ENCODE peak calls at places on chromosomes 2 and 18, in nine cellular contexts. One of them, this sample, is unnamed.

GRCh38 chr2:23287250-23287704 is 97.7 kb upstream of the KLHL29 start:
- DNase-seq in CD8-positive, alpha-beta memory T cell: no peak
- DNase-seq in H9: no peak
- DNase-seq in tibial artery: no peak
- DNase-seq in heart right ventricle: no peak
- DNase-seq in brain microvascular endothelial cell: peak
- DNase-seq in CD4-positive, alpha-beta T cell: no peak
- DNase-seq in PC-3: no peak
- DNase-seq in heart left ventricle: no peak
- DNase-seq in this sample: no peak

GRCh38 chr2:71453404-71454220 is at the start of gene DYSF:
- DNase-seq in CD8-positive, alpha-beta memory T cell: no peak
- DNase-seq in H9: peak
- DNase-seq in tibial artery: peak
- DNase-seq in heart right ventricle: peak
- DNase-seq in brain microvascular endothelial cell: no peak
- DNase-seq in CD4-positive, alpha-beta T cell: no peak
- DNase-seq in PC-3: peak
- DNase-seq in heart left ventricle: peak
- DNase-seq in this sample: no peak

GRCh38 chr2:205771666-205772065 is 89.4 kb downstream of the NRP2 start:
- DNase-seq in CD8-positive, alpha-beta memory T cell: no peak
- DNase-seq in H9: no peak
- DNase-seq in tibial artery: no peak
- DNase-seq in heart right ventricle: no peak
- DNase-seq in brain microvascular endothelial cell: no peak
- DNase-seq in CD4-positive, alpha-beta T cell: no peak
- DNase-seq in PC-3: no peak
- DNase-seq in heart left ventricle: no peak
- DNase-seq in this sample: no peak

GRCh38 chr2:223050900-223051299 is 1.1 kb upstream of the KCNE4 start:
- DNase-seq in CD8-positive, alpha-beta memory T cell: no peak
- DNase-seq in H9: no peak
- DNase-seq in tibial artery: peak
- DNase-seq in heart right ventricle: no peak
- DNase-seq in brain microvascular endothelial cell: peak
- DNase-seq in CD4-positive, alpha-beta T cell: no peak
- DNase-seq in PC-3: no peak
- DNase-seq in heart left ventricle: no peak
- DNase-seq in this sample: no peak

GRCh38 chr2:46229134-46230063 is 67.8 kb upstream of the EPAS1 start:
- DNase-seq in CD8-positive, alpha-beta memory T cell: peak
- DNase-seq in H9: peak
- DNase-seq in tibial artery: no peak
- DNase-seq in heart right ventricle: no peak
- DNase-seq in brain microvascular endothelial cell: peak
- DNase-seq in CD4-positive, alpha-beta T cell: no peak
- DNase-seq in PC-3: peak
- DNase-seq in heart left ventricle: no peak
- DNase-seq in this sample: no peak

GRCh38 chr2:217182996-217183395 is 323.1 kb upstream of the TNP1 start:
- DNase-seq in CD8-positive, alpha-beta memory T cell: no peak
- DNase-seq in H9: no peak
- DNase-seq in tibial artery: no peak
- DNase-seq in heart right ventricle: no peak
- DNase-seq in brain microvascular endothelial cell: no peak
- DNase-seq in CD4-positive, alpha-beta T cell: no peak
- DNase-seq in PC-3: no peak
- DNase-seq in heart left ventricle: no peak
- DNase-seq in this sample: no peak

GRCh38 chr2:1628893-1629292 is 115.4 kb downstream of the PXDN start:
- DNase-seq in CD8-positive, alpha-beta memory T cell: no peak
- DNase-seq in H9: no peak
- DNase-seq in tibial artery: peak
- DNase-seq in heart right ventricle: no peak
- DNase-seq in brain microvascular endothelial cell: peak
- DNase-seq in CD4-positive, alpha-beta T cell: no peak
- DNase-seq in PC-3: peak
- DNase-seq in heart left ventricle: no peak
- DNase-seq in this sample: peak

GRCh38 chr2:9753276-9753600 is 90.0 kb upstream of the TAF1B start:
- DNase-seq in CD8-positive, alpha-beta memory T cell: peak
- DNase-seq in H9: no peak
- DNase-seq in tibial artery: no peak
- DNase-seq in heart right ventricle: no peak
- DNase-seq in brain microvascular endothelial cell: peak
- DNase-seq in CD4-positive, alpha-beta T cell: no peak
- DNase-seq in PC-3: peak
- DNase-seq in heart left ventricle: no peak
- DNase-seq in this sample: peak

GRCh38 chr2:225056330-225057073 is 14.2 kb upstream of the DOCK10 start:
- DNase-seq in CD8-positive, alpha-beta memory T cell: no peak
- DNase-seq in H9: no peak
- DNase-seq in tibial artery: no peak
- DNase-seq in heart right ventricle: no peak
- DNase-seq in brain microvascular endothelial cell: peak
- DNase-seq in CD4-positive, alpha-beta T cell: no peak
- DNase-seq in PC-3: peak
- DNase-seq in heart left ventricle: no peak
- DNase-seq in this sample: no peak

GRCh38 chr2:233597522-233597921 is 19.9 kb upstream of the UGT1A8 start:
- DNase-seq in CD8-positive, alpha-beta memory T cell: no peak
- DNase-seq in H9: no peak
- DNase-seq in tibial artery: no peak
- DNase-seq in heart right ventricle: no peak
- DNase-seq in brain microvascular endothelial cell: no peak
- DNase-seq in CD4-positive, alpha-beta T cell: no peak
- DNase-seq in PC-3: no peak
- DNase-seq in heart left ventricle: no peak
- DNase-seq in this sample: no peak
- H3K27ac ChIP-seq in CD8-positive, alpha-beta memory T cell: no peak
- H3K27ac ChIP-seq in H9: no peak
- H3K27ac ChIP-seq in tibial artery: no peak
- H3K27ac ChIP-seq in heart right ventricle: no peak
- H3K27ac ChIP-seq in brain microvascular endothelial cell: no peak
- H3K27ac ChIP-seq in CD4-positive, alpha-beta T cell: no peak
- H3K27ac ChIP-seq in PC-3: no peak
- H3K27ac ChIP-seq in heart left ventricle: no peak
- H3K27ac ChIP-seq in this sample: no peak

DNA sequence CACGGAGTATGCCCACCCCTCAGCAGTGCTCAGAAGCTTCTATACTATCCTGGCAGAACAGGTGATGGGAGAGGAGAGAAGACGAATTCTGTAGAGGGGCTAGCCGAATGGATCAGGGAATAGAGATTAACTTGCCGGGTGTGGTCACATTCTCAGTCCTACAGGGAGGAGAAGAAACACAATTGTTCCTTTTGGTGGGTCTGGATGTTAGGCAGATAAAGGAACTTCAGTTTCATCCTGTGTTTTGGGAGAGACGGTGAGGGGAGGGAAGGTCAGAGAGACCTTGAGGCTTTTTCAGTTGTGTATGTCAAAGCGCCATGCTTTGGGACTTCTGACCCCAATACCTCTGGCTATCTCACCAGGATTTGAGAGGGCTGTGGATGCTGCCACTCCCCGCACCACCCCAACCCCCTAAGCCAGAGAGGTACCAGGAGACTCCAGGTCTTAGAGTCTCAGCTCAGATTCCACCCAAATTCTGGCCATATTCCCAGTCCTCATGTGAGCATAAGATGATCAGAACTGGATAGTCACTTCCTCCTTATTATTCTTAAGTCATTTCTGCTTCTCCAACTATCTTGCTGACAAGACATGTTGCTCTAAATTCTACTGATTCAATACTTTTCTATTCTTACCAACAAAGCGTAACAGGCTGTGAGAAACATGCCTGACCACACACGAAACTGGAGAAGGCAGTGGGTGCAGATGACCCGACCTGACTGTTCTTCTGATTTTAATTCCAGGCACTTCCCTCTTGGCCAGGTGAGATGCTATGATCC is 2.2 kb upstream of the TMEM37 start:
- DNase-seq in CD8-positive, alpha-beta memory T cell: no peak
- DNase-seq in H9: peak
- DNase-seq in tibial artery: peak
- DNase-seq in heart right ventricle: no peak
- DNase-seq in brain microvascular endothelial cell: no peak
- DNase-seq in CD4-positive, alpha-beta T cell: no peak
- DNase-seq in PC-3: no peak
- DNase-seq in heart left ventricle: no peak
- DNase-seq in this sample: no peak
- H3K27ac ChIP-seq in CD8-positive, alpha-beta memory T cell: no peak
- H3K27ac ChIP-seq in H9: no peak
- H3K27ac ChIP-seq in tibial artery: no peak
- H3K27ac ChIP-seq in heart right ventricle: peak
- H3K27ac ChIP-seq in brain microvascular endothelial cell: no peak
- H3K27ac ChIP-seq in CD4-positive, alpha-beta T cell: no peak
- H3K27ac ChIP-seq in PC-3: no peak
- H3K27ac ChIP-seq in heart left ventricle: no peak
- H3K27ac ChIP-seq in this sample: peak

GRCh38 chr18:8402237-8402636 is 207.0 kb upstream of the RAB12 start:
- DNase-seq in CD8-positive, alpha-beta memory T cell: no peak
- DNase-seq in H9: no peak
- DNase-seq in tibial artery: no peak
- DNase-seq in heart right ventricle: no peak
- DNase-seq in brain microvascular endothelial cell: no peak
- DNase-seq in CD4-positive, alpha-beta T cell: no peak
- DNase-seq in PC-3: no peak
- DNase-seq in heart left ventricle: no peak
- DNase-seq in this sample: no peak
- H3K27ac ChIP-seq in CD8-positive, alpha-beta memory T cell: no peak
- H3K27ac ChIP-seq in H9: no peak
- H3K27ac ChIP-seq in tibial artery: no peak
- H3K27ac ChIP-seq in heart right ventricle: no peak
- H3K27ac ChIP-seq in brain microvascular endothelial cell: no peak
- H3K27ac ChIP-seq in CD4-positive, alpha-beta T cell: no peak
- H3K27ac ChIP-seq in PC-3: no peak
- H3K27ac ChIP-seq in heart left ventricle: no peak
- H3K27ac ChIP-seq in this sample: no peak

GRCh38 chr18:460302-460701 is 40.2 kb downstream of the COLEC12 start:
- DNase-seq in CD8-positive, alpha-beta memory T cell: no peak
- DNase-seq in H9: no peak
- DNase-seq in tibial artery: no peak
- DNase-seq in heart right ventricle: no peak
- DNase-seq in brain microvascular endothelial cell: no peak
- DNase-seq in CD4-positive, alpha-beta T cell: no peak
- DNase-seq in PC-3: no peak
- DNase-seq in heart left ventricle: no peak
- DNase-seq in this sample: no peak
- H3K27ac ChIP-seq in CD8-positive, alpha-beta memory T cell: no peak
- H3K27ac ChIP-seq in H9: no peak
- H3K27ac ChIP-seq in tibial artery: no peak
- H3K27ac ChIP-seq in heart right ventricle: no peak
- H3K27ac ChIP-seq in brain microvascular endothelial cell: no peak
- H3K27ac ChIP-seq in CD4-positive, alpha-beta T cell: no peak
- H3K27ac ChIP-seq in PC-3: no peak
- H3K27ac ChIP-seq in heart left ventricle: no peak
- H3K27ac ChIP-seq in this sample: no peak

GRCh38 chr18:48924621-48925601 is 25.9 kb downstream of the SMAD7 start:
- DNase-seq in CD8-positive, alpha-beta memory T cell: peak
- DNase-seq in H9: no peak
- DNase-seq in tibial artery: peak
- DNase-seq in heart right ventricle: no peak
- DNase-seq in brain microvascular endothelial cell: no peak
- DNase-seq in CD4-positive, alpha-beta T cell: no peak
- DNase-seq in PC-3: no peak
- DNase-seq in heart left ventricle: no peak
- DNase-seq in this sample: no peak

GRCh38 chr18:48923746-48924580 is 26.8 kb downstream of the SMAD7 start:
- DNase-seq in CD8-positive, alpha-beta memory T cell: peak
- DNase-seq in H9: no peak
- DNase-seq in tibial artery: peak
- DNase-seq in heart right ventricle: no peak
- DNase-seq in brain microvascular endothelial cell: no peak
- DNase-seq in CD4-positive, alpha-beta T cell: no peak
- DNase-seq in PC-3: peak
- DNase-seq in heart left ventricle: no peak
- DNase-seq in this sample: no peak

GRCh38 chr18:48921305-48922202 is 29.2 kb downstream of the SMAD7 start:
- DNase-seq in CD8-positive, alpha-beta memory T cell: peak
- DNase-seq in H9: peak
- DNase-seq in tibial artery: peak
- DNase-seq in heart right ventricle: no peak
- DNase-seq in brain microvascular endothelial cell: no peak
- DNase-seq in CD4-positive, alpha-beta T cell: no peak
- DNase-seq in PC-3: no peak
- DNase-seq in heart left ventricle: no peak
- DNase-seq in this sample: no peak

GRCh38 chr18:48922203-48922800 is 28.5 kb downstream of the SMAD7 start:
- DNase-seq in CD8-positive, alpha-beta memory T cell: peak
- DNase-seq in H9: peak
- DNase-seq in tibial artery: no peak
- DNase-seq in heart right ventricle: no peak
- DNase-seq in brain microvascular endothelial cell: no peak
- DNase-seq in CD4-positive, alpha-beta T cell: no peak
- DNase-seq in PC-3: no peak
- DNase-seq in heart left ventricle: no peak
- DNase-seq in this sample: no peak

DNA sequence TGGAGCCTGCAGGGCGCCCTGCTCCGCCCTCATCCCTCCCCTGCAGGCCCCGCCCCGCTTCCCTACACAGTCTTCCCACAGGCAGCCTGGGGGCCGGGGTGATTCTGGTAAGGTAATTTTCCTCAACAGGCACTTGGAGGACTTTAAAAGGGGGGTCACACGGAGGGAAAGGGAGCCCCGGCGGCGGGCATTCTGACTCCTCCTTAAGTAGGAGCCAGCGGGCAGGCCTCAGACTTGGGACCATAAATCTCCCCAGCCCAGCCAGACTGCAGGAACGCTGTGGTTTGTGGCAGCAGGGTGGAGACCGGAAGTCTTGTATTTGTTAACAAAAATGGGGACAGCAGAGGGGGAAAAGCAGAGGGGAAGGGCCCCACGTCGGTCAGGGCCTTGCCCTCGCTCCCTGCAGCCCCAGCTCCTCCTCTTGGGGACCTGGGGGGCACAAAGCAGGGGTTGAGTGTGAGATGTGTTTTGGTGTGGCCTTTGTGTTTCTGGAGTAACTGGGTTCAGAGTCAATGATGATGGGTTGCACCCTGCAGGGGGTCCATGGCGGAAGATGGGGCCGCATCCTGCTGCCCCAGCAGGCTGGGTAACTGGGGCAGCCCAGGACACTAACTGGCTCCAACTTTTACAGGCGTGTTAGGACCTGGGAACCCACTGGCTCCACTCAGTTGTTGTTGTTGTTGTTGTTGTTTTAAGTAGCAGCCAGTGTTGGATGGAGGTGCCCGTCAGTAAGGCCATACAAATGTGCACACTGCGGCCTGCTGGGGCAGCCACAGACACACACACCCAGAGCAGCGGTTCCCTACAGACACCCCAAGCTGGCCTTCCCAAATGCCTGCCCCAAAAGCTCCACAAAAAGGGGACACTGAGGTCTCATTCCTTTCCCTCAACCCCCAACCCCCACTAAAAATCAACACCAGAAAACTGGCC is 27.7 kb downstream of the SMAD7 start:
- DNase-seq in CD8-positive, alpha-beta memory T cell: peak
- DNase-seq in H9: peak
- DNase-seq in tibial artery: peak
- DNase-seq in heart right ventricle: peak
- DNase-seq in brain microvascular endothelial cell: peak
- DNase-seq in CD4-positive, alpha-beta T cell: no peak
- DNase-seq in PC-3: peak
- DNase-seq in heart left ventricle: peak
- DNase-seq in this sample: no peak
- H3K27ac ChIP-seq in CD8-positive, alpha-beta memory T cell: peak
- H3K27ac ChIP-seq in H9: no peak
- H3K27ac ChIP-seq in tibial artery: peak
- H3K27ac ChIP-seq in heart right ventricle: peak
- H3K27ac ChIP-seq in brain microvascular endothelial cell: peak
- H3K27ac ChIP-seq in CD4-positive, alpha-beta T cell: no peak
- H3K27ac ChIP-seq in PC-3: no peak
- H3K27ac ChIP-seq in heart left ventricle: peak
- H3K27ac ChIP-seq in this sample: peak

GRCh38 chr2:172348555-172349288 is 78.7 kb upstream of the ITGA6 start:
- DNase-seq in CD8-positive, alpha-beta memory T cell: no peak
- DNase-seq in H9: no peak
- DNase-seq in tibial artery: no peak
- DNase-seq in heart right ventricle: no peak
- DNase-seq in brain microvascular endothelial cell: no peak
- DNase-seq in CD4-positive, alpha-beta T cell: no peak
- DNase-seq in PC-3: peak
- DNase-seq in heart left ventricle: no peak
- DNase-seq in this sample: no peak
- H3K27ac ChIP-seq in CD8-positive, alpha-beta memory T cell: no peak
- H3K27ac ChIP-seq in H9: no peak
- H3K27ac ChIP-seq in tibial artery: no peak
- H3K27ac ChIP-seq in heart right ventricle: no peak
- H3K27ac ChIP-seq in brain microvascular endothelial cell: no peak
- H3K27ac ChIP-seq in CD4-positive, alpha-beta T cell: no peak
- H3K27ac ChIP-seq in PC-3: peak
- H3K27ac ChIP-seq in heart left ventricle: no peak
- H3K27ac ChIP-seq in this sample: no peak